ENCODE peak calls at places on chromosomes 16 and 17, in five cellular contexts. One of them, this sample, is unnamed.

GRCh38 chr17:9658593-9659211 is 13.4 kb downstream of the USP43 start:
- DNase-seq in coronary artery: no peak
- DNase-seq in G401: peak
- DNase-seq in Calu3: no peak
- DNase-seq in anterior cingulate cortex: no peak
- DNase-seq in this sample: no peak

GRCh38 chr16:85364323-85365040 is 248.6 kb upstream of the GSE1 start:
- DNase-seq in coronary artery: no peak
- DNase-seq in G401: no peak
- DNase-seq in Calu3: no peak
- DNase-seq in anterior cingulate cortex: no peak
- DNase-seq in this sample: no peak

GRCh38 chr17:70137451-70138230 is 31.7 kb upstream of the KCNJ2 start:
- DNase-seq in coronary artery: no peak
- DNase-seq in G401: peak
- DNase-seq in Calu3: no peak
- DNase-seq in anterior cingulate cortex: no peak
- DNase-seq in this sample: peak

GRCh38 chr16:88423448-88423850 is 29.6 kb upstream of the ZFPM1 start:
- DNase-seq in coronary artery: no peak
- DNase-seq in G401: no peak
- DNase-seq in Calu3: no peak
- DNase-seq in anterior cingulate cortex: no peak
- DNase-seq in this sample: no peak

GRCh38 chr16:78748471-78748929 is 649.0 kb downstream of the WWOX start:
- DNase-seq in coronary artery: no peak
- DNase-seq in G401: peak
- DNase-seq in Calu3: no peak
- DNase-seq in anterior cingulate cortex: no peak
- DNase-seq in this sample: no peak

GRCh38 chr17:7767425-7768021 is 50.0 kb downstream of the DNAH2 start:
- DNase-seq in coronary artery: no peak
- DNase-seq in G401: peak
- DNase-seq in Calu3: peak
- DNase-seq in anterior cingulate cortex: no peak
- DNase-seq in this sample: no peak

GRCh38 chr17:80647746-80648145 is 103.1 kb downstream of the RPTOR start:
- DNase-seq in coronary artery: no peak
- DNase-seq in G401: no peak
- DNase-seq in Calu3: no peak
- DNase-seq in anterior cingulate cortex: no peak
- DNase-seq in this sample: no peak

GRCh38 chr16:79093554-79093967 is 507.0 kb downstream of the MAF start:
- DNase-seq in coronary artery: no peak
- DNase-seq in G401: no peak
- DNase-seq in Calu3: no peak
- DNase-seq in anterior cingulate cortex: no peak
- DNase-seq in this sample: no peak

GRCh38 chr16:11356573-11357331 is 11.5 kb downstream of the RMI2 start:
- DNase-seq in coronary artery: no peak
- DNase-seq in G401: peak
- DNase-seq in Calu3: peak
- DNase-seq in anterior cingulate cortex: peak
- DNase-seq in this sample: peak

GRCh38 chr17:1197781-1198490 is 18.2 kb upstream of the ABR start:
- DNase-seq in coronary artery: no peak
- DNase-seq in G401: peak
- DNase-seq in Calu3: no peak
- DNase-seq in anterior cingulate cortex: peak
- DNase-seq in this sample: no peak

GRCh38 chr17:35257080-35257701 is 14.3 kb downstream of the SLFN5 start:
- DNase-seq in coronary artery: no peak
- DNase-seq in G401: no peak
- DNase-seq in Calu3: peak
- DNase-seq in anterior cingulate cortex: no peak
- DNase-seq in this sample: no peak

GRCh38 chr17:76063880-76064546 is 8.3 kb downstream of the SRP68 start:
- DNase-seq in coronary artery: no peak
- DNase-seq in G401: no peak
- DNase-seq in Calu3: no peak
- DNase-seq in anterior cingulate cortex: no peak
- DNase-seq in this sample: no peak

GRCh38 chr17:36703860-36704266 is 102.5 kb downstream of the MRM1 start:
- DNase-seq in coronary artery: no peak
- DNase-seq in G401: peak
- DNase-seq in Calu3: peak
- DNase-seq in anterior cingulate cortex: peak
- DNase-seq in this sample: peak

GRCh38 chr17:19238167-19238505 is 970 bp downstream of the EPN2 start:
- DNase-seq in coronary artery: no peak
- DNase-seq in G401: peak
- DNase-seq in Calu3: peak
- DNase-seq in anterior cingulate cortex: peak
- DNase-seq in this sample: peak

GRCh38 chr17:71423871-71424546 is 696.8 kb upstream of the SOX9 start:
- DNase-seq in coronary artery: no peak
- DNase-seq in G401: no peak
- DNase-seq in Calu3: peak
- DNase-seq in anterior cingulate cortex: no peak
- DNase-seq in this sample: no peak

GRCh38 chr17:77834170-77835115 is 124.1 kb upstream of the TNRC6C start:
- DNase-seq in coronary artery: peak
- DNase-seq in G401: peak
- DNase-seq in Calu3: peak
- DNase-seq in anterior cingulate cortex: no peak
- DNase-seq in this sample: peak

GRCh38 chr16:28090646-28091377 is 27.3 kb upstream of the GSG1L start:
- DNase-seq in coronary artery: no peak
- DNase-seq in G401: no peak
- DNase-seq in Calu3: no peak
- DNase-seq in anterior cingulate cortex: no peak
- DNase-seq in this sample: no peak

GRCh38 chr17:44844390-44844830 is 3.3 kb upstream of the HIGD1B start:
- DNase-seq in coronary artery: no peak
- DNase-seq in G401: no peak
- DNase-seq in Calu3: no peak
- DNase-seq in anterior cingulate cortex: no peak
- DNase-seq in this sample: no peak

GRCh38 chr17:31494259-31495048 is 103.0 kb downstream of the RAB11FIP4 start:
- DNase-seq in coronary artery: no peak
- DNase-seq in G401: peak
- DNase-seq in Calu3: no peak
- DNase-seq in anterior cingulate cortex: no peak
- DNase-seq in this sample: no peak